ENCODE peak calls at places on chromosome 7, in seven cellular contexts. N, S, X, F, I, M and Y are unnamed samples.

GRCh38 chr7:1263391-1263951 is 30.8 kb downstream of the UNCX start:
- DNase-seq in M (no peak), F (no peak), N (no peak), X (no peak), I (no peak), S (no peak), Y (no peak)

GRCh38 chr7:3431306-3431705 is 130.3 kb downstream of the SDK1 start:
- DNase-seq in N (no peak), F (no peak), M (peak; percentile 35), S (peak; percentile 6), I (no peak), X (no peak), Y (no peak)

GRCh38 chr7:134709197-134709596 is 62.5 kb downstream of the BPGM start:
- DNase-seq in X (no peak), F (no peak), S (no peak), M (no peak), I (no peak), N (no peak), Y (no peak)

GRCh38 chr7:4776160-4776623 is 769 bp downstream of the AP5Z1 start:
- DNase-seq in I (no peak), F (no peak), N (no peak), X (no peak), M (no peak), S (peak; percentile 63), Y (no peak)

GRCh38 chr7:15669443-15669842 is 17.0 kb downstream of the MEOX2 start:
- DNase-seq in F (no peak), M (no peak), S (no peak), N (no peak), I (no peak), X (no peak), Y (no peak)

GRCh38 chr7:155343661-155344121 is 46.0 kb downstream of the INSIG1 start:
- DNase-seq in M (no peak), F (no peak), X (no peak), S (no peak), I (no peak), N (no peak), Y (no peak)

GRCh38 chr7:42236266-42237161 is 495 bp downstream of the GLI3 start:
- DNase-seq in N (peak; percentile 63), I (peak; percentile 42), X (peak; percentile 16), S (peak; percentile 46), M (no peak), F (peak; percentile 49), Y (peak; percentile 32)

GRCh38 chr7:2520131-2520807 is 695 bp downstream of the LFNG start:
- DNase-seq in F (no peak), I (peak; percentile 26), M (no peak), X (no peak), N (no peak), S (peak; percentile 37), Y (peak; percentile 62)

GRCh38 chr7:1496531-1497292 is 7.5 kb downstream of the INTS1 start:
- DNase-seq in I (no peak), F (no peak), X (no peak), N (no peak), S (no peak), M (no peak), Y (no peak)

GRCh38 chr7:66050990-66051424 is 24.6 kb upstream of the ASL start:
- DNase-seq in M (peak; percentile 78), X (no peak), I (no peak), N (peak; percentile 72), S (peak; percentile 96), F (no peak), Y (no peak)

GRCh38 chr7:135160098-135160857 is 10.2 kb downstream of the CYREN start:
- DNase-seq in S (peak; percentile 78), X (no peak), F (no peak), I (peak; percentile 4), N (peak; percentile 41), M (no peak), Y (no peak)

GRCh38 chr7:135512135-135512887 is 2.4 kb upstream of the CNOT4 start:
- DNase-seq in I (peak; percentile 69), S (peak; percentile 78), M (no peak), N (peak; percentile 51), F (no peak), X (no peak), Y (peak; percentile 81)

GRCh38 chr7:135748770-135749169 is at the start of gene FAM180A:
- DNase-seq in I (no peak), M (no peak), X (peak; percentile 67), N (no peak), S (no peak), F (peak; percentile 74), Y (no peak)

GRCh38 chr7:132557489-132558044 is 18.7 kb downstream of the PLXNA4 start:
- DNase-seq in S (peak; percentile 43), F (no peak), I (no peak), N (no peak), M (no peak), X (no peak), Y (no peak)

GRCh38 chr7:135121868-135122267 is 26.0 kb upstream of the TMEM140 start:
- DNase-seq in S (no peak), N (no peak), M (no peak), I (no peak), X (no peak), F (no peak), Y (no peak)

GRCh38 chr7:50657341-50657873 is 92.2 kb upstream of the DDC start:
- DNase-seq in M (no peak), N (peak; percentile 38), F (peak; percentile 68), I (no peak), S (no peak), X (peak; percentile 61), Y (no peak)

GRCh38 chr7:26490631-26491624 is 199.3 kb downstream of the SNX10 start:
- DNase-seq in F (no peak), X (no peak), N (no peak), S (no peak), M (no peak), I (no peak), Y (no peak)

GRCh38 chr7:77383333-77383740 is 32.8 kb downstream of the GSAP start:
- DNase-seq in S (peak; percentile 12), N (peak; percentile 4), M (no peak), I (no peak), X (no peak), F (no peak), Y (no peak)

GRCh38 chr7:146791344-146792300 is 675.0 kb downstream of the CNTNAP2 start:
- DNase-seq in X (no peak), M (no peak), N (no peak), S (no peak), I (no peak), F (no peak), Y (no peak)

GRCh38 chr7:31695856-31696255 is 8.8 kb downstream of the PPP1R17 start:
- DNase-seq in X (no peak), M (no peak), F (no peak), I (no peak), N (no peak), S (peak; percentile 1), Y (no peak)

GRCh38 chr7:151552352-151553028 is 32.8 kb upstream of the RHEB start:
- DNase-seq in I (no peak), F (peak; percentile 33), S (peak; percentile 43), M (no peak), N (no peak), X (no peak), Y (no peak)

GRCh38 chr7:14717711-14718304 is 184.7 kb downstream of the DGKB start:
- DNase-seq in N (no peak), X (no peak), I (peak; percentile 9), M (no peak), S (peak; percentile 45), F (no peak), Y (no peak)

GRCh38 chr7:106736508-106737201 is 75.7 kb upstream of the CCDC71L start:
- DNase-seq in I (peak; percentile 42), F (no peak), X (no peak), S (peak; percentile 81), M (peak; percentile 60), N (peak; percentile 72), Y (peak; percentile 79)

GRCh38 chr7:95011156-95011928 is 103.9 kb downstream of the PPP1R9A start:
- DNase-seq in S (peak; percentile 94), X (no peak), M (peak; percentile 50), F (no peak), I (no peak), N (peak; percentile 69), Y (no peak)

GRCh38 chr7:10790910-10791309 is 182.8 kb upstream of the PHF14 start:
- DNase-seq in S (no peak), I (no peak), X (no peak), F (no peak), M (no peak), N (no peak), Y (no peak)

GRCh38 chr7:127943541-127944521 is 87.4 kb downstream of the LRRC4 start:
- DNase-seq in F (no peak), N (peak; percentile 20), X (no peak), M (peak; percentile 43), I (no peak), S (no peak), Y (no peak)

GRCh38 chr7:157937432-157937831 is 600.6 kb downstream of the DNAJB6 start:
- DNase-seq in X (no peak), S (no peak), N (no peak), M (no peak), I (no peak), F (no peak), Y (no peak)

GRCh38 chr7:47576031-47576908 is 5.6 kb downstream of the TNS3 start:
- DNase-seq in M (no peak), X (no peak), N (no peak), F (peak; percentile 78), S (peak; percentile 94), I (no peak), Y (no peak)

GRCh38 chr7:99623091-99623693 is 6.4 kb downstream of the ZSCAN25 start:
- DNase-seq in I (no peak), X (no peak), N (no peak), S (no peak), M (no peak), F (no peak), Y (no peak)

GRCh38 chr7:21256310-21256877 is 171.5 kb upstream of the SP4 start:
- DNase-seq in M (peak; percentile 24), I (no peak), F (no peak), N (peak; percentile 45), X (no peak), S (peak; percentile 42), Y (peak; percentile 15)

GRCh38 chr7:116810267-116811116 is 51.9 kb upstream of the CAPZA2 start:
- DNase-seq in F (no peak), I (peak; percentile 33), M (no peak), N (no peak), X (no peak), S (peak; percentile 19), Y (no peak)

GRCh38 chr7:99141756-99142726 is 1.9 kb downstream of the SMURF1 start:
- DNase-seq in M (no peak), N (peak; percentile 65), S (peak; percentile 87), F (peak; percentile 54), I (peak; percentile 65), X (peak; percentile 26), Y (peak; percentile 83)

GRCh38 chr7:17679427-17679826 is 260.9 kb downstream of the SNX13 start:
- DNase-seq in M (no peak), S (peak; percentile 32), F (peak; percentile 38), X (no peak), N (peak; percentile 50), I (no peak), Y (no peak)